ENCODE peak calls at places on chromosomes 11 and 22, in nine cellular contexts. One of them, this sample, is unnamed. For H3K27me3, the result is how much of the 10 kb centered on the place peaks cover.

GRCh38 chr11:4713241-4713640 is 8.7 kb downstream of the MMP26 start:
- DNase-seq in GM23338: no peak
- DNase-seq in lower lobe of right lung: no peak
- DNase-seq in SK-N-SH: no peak
- DNase-seq in transverse colon: no peak
- DNase-seq in cardiac muscle cell: no peak
- DNase-seq in upper lobe of right lung: no peak
- DNase-seq in GM23248: peak
- DNase-seq in left ventricle myocardium inferior: no peak
- DNase-seq in this sample: no peak

GRCh38 chr11:81237139-81237538 is 1496.5 kb downstream of the FAM181B start:
- DNase-seq in GM23338: peak
- DNase-seq in lower lobe of right lung: no peak
- DNase-seq in SK-N-SH: peak
- DNase-seq in transverse colon: no peak
- DNase-seq in cardiac muscle cell: peak
- DNase-seq in upper lobe of right lung: no peak
- DNase-seq in GM23248: peak
- DNase-seq in left ventricle myocardium inferior: no peak
- DNase-seq in this sample: peak

GRCh38 chr11:69463181-69463891 is 18.1 kb upstream of the LINC01488 start:
- DNase-seq in GM23338: peak
- DNase-seq in lower lobe of right lung: peak
- DNase-seq in SK-N-SH: peak
- DNase-seq in transverse colon: no peak
- DNase-seq in cardiac muscle cell: no peak
- DNase-seq in upper lobe of right lung: no peak
- DNase-seq in GM23248: peak
- DNase-seq in left ventricle myocardium inferior: peak
- DNase-seq in this sample: peak

GRCh38 chr22:38849816-38850215 is 6.0 kb upstream of the NPTXR start:
- DNase-seq in GM23338: no peak
- DNase-seq in lower lobe of right lung: no peak
- DNase-seq in SK-N-SH: no peak
- DNase-seq in transverse colon: no peak
- DNase-seq in cardiac muscle cell: no peak
- DNase-seq in upper lobe of right lung: no peak
- DNase-seq in GM23248: no peak
- DNase-seq in left ventricle myocardium inferior: no peak
- DNase-seq in this sample: no peak

GRCh38 chr11:43987384-43988039 is 45.1 kb downstream of the C11orf96 start:
- DNase-seq in GM23338: no peak
- DNase-seq in lower lobe of right lung: peak
- DNase-seq in SK-N-SH: peak
- DNase-seq in transverse colon: peak
- DNase-seq in cardiac muscle cell: no peak
- DNase-seq in upper lobe of right lung: peak
- DNase-seq in GM23248: peak
- DNase-seq in left ventricle myocardium inferior: peak
- DNase-seq in this sample: peak

GRCh38 chr22:38353701-38354100 is 36.5 kb upstream of the CSNK1E start:
- DNase-seq in GM23338: peak
- DNase-seq in lower lobe of right lung: no peak
- DNase-seq in SK-N-SH: no peak
- DNase-seq in transverse colon: no peak
- DNase-seq in cardiac muscle cell: peak
- DNase-seq in upper lobe of right lung: no peak
- DNase-seq in GM23248: no peak
- DNase-seq in left ventricle myocardium inferior: no peak
- DNase-seq in this sample: no peak

GRCh38 chr11:76803811-76804600 is 20.9 kb downstream of the TSKU start:
- DNase-seq in GM23338: no peak
- DNase-seq in lower lobe of right lung: peak
- DNase-seq in SK-N-SH: no peak
- DNase-seq in transverse colon: no peak
- DNase-seq in cardiac muscle cell: no peak
- DNase-seq in upper lobe of right lung: peak
- DNase-seq in GM23248: peak
- DNase-seq in left ventricle myocardium inferior: no peak
- DNase-seq in this sample: no peak

GRCh38 chr22:30868663-30869385 is 99.8 kb downstream of the MORC2 start:
- DNase-seq in GM23338: no peak
- DNase-seq in lower lobe of right lung: peak
- DNase-seq in SK-N-SH: peak
- DNase-seq in transverse colon: peak
- DNase-seq in cardiac muscle cell: no peak
- DNase-seq in upper lobe of right lung: peak
- DNase-seq in GM23248: peak
- DNase-seq in left ventricle myocardium inferior: no peak
- DNase-seq in this sample: no peak

GRCh38 chr22:43356881-43357280 is 13.7 kb upstream of the SCUBE1 start:
- DNase-seq in GM23338: no peak
- DNase-seq in lower lobe of right lung: no peak
- DNase-seq in SK-N-SH: no peak
- DNase-seq in transverse colon: no peak
- DNase-seq in cardiac muscle cell: peak
- DNase-seq in upper lobe of right lung: no peak
- DNase-seq in GM23248: no peak
- DNase-seq in left ventricle myocardium inferior: no peak
- DNase-seq in this sample: no peak

GRCh38 chr11:44277097-44278090 is 32.5 kb downstream of the ALX4 start:
- DNase-seq in GM23338: no peak
- DNase-seq in lower lobe of right lung: no peak
- DNase-seq in SK-N-SH: no peak
- DNase-seq in transverse colon: no peak
- DNase-seq in cardiac muscle cell: no peak
- DNase-seq in upper lobe of right lung: peak
- DNase-seq in GM23248: no peak
- DNase-seq in left ventricle myocardium inferior: no peak
- DNase-seq in this sample: no peak

GRCh38 chr11:126619516-126619915 is 264.0 kb downstream of the ST3GAL4 start:
- DNase-seq in GM23338: no peak
- DNase-seq in lower lobe of right lung: no peak
- DNase-seq in SK-N-SH: no peak
- DNase-seq in transverse colon: no peak
- DNase-seq in cardiac muscle cell: no peak
- DNase-seq in upper lobe of right lung: no peak
- DNase-seq in GM23248: no peak
- DNase-seq in left ventricle myocardium inferior: no peak
- DNase-seq in this sample: peak

GRCh38 chr11:117586392-117586791 is 210.6 kb downstream of the DSCAML1 start:
- DNase-seq in GM23338: no peak
- DNase-seq in lower lobe of right lung: no peak
- DNase-seq in SK-N-SH: no peak
- DNase-seq in transverse colon: no peak
- DNase-seq in cardiac muscle cell: no peak
- DNase-seq in upper lobe of right lung: no peak
- DNase-seq in GM23248: no peak
- DNase-seq in left ventricle myocardium inferior: no peak
- DNase-seq in this sample: no peak

GRCh38 chr22:23072035-23072910 is 2.0 kb downstream of the GNAZ start:
- DNase-seq in GM23338: no peak
- DNase-seq in lower lobe of right lung: peak
- DNase-seq in SK-N-SH: no peak
- DNase-seq in transverse colon: no peak
- DNase-seq in cardiac muscle cell: no peak
- DNase-seq in upper lobe of right lung: peak
- DNase-seq in GM23248: peak
- DNase-seq in left ventricle myocardium inferior: peak
- DNase-seq in this sample: no peak

GRCh38 chr11:9150501-9150900 is 59.1 kb upstream of the SCUBE2 start:
- DNase-seq in GM23338: no peak
- DNase-seq in lower lobe of right lung: no peak
- DNase-seq in SK-N-SH: no peak
- DNase-seq in transverse colon: no peak
- DNase-seq in cardiac muscle cell: no peak
- DNase-seq in upper lobe of right lung: no peak
- DNase-seq in GM23248: peak
- DNase-seq in left ventricle myocardium inferior: no peak
- DNase-seq in this sample: no peak

GRCh38 chr11:12502041-12502440 is 124.7 kb downstream of the PARVA start:
- DNase-seq in GM23338: no peak
- DNase-seq in lower lobe of right lung: no peak
- DNase-seq in SK-N-SH: no peak
- DNase-seq in transverse colon: no peak
- DNase-seq in cardiac muscle cell: no peak
- DNase-seq in upper lobe of right lung: no peak
- DNase-seq in GM23248: peak
- DNase-seq in left ventricle myocardium inferior: no peak
- DNase-seq in this sample: no peak

DNA sequence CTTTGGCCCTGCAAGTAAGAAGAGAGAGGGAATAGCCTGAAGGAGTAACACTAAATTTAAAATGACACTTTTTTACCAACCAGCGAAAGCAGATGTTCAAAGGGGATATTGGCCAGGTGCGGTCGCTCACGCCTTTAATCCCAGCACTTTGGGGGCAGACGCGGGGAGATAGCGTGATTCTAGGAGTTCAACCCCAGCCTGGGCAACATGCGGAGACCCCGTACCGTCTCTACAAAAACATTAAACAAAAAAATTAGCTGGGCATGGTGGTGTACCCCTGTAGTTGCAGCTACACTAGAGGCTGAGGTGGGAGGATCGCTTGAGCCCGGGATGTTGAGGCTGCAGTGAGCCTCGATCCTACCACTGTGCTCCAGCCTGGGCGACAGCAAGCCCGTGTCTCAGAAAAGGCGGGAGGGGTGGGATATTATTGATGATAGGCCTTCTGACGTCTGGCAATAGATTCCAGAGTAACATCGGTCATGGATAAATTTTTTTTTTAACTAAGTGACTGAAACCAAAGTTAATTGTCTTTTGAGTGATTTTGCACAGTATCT is 1.1 kb upstream of the RAB30 start:
- DNase-seq in GM23338: peak
- DNase-seq in lower lobe of right lung: no peak
- DNase-seq in SK-N-SH: no peak
- DNase-seq in transverse colon: no peak
- DNase-seq in cardiac muscle cell: no peak
- DNase-seq in upper lobe of right lung: no peak
- DNase-seq in GM23248: peak
- DNase-seq in left ventricle myocardium inferior: no peak
- DNase-seq in this sample: no peak
- H3K4me3 ChIP-seq in GM23338: peak
- H3K4me3 ChIP-seq in lower lobe of right lung: peak
- H3K4me3 ChIP-seq in SK-N-SH: peak
- H3K4me3 ChIP-seq in transverse colon: peak
- H3K4me3 ChIP-seq in cardiac muscle cell: peak
- H3K4me3 ChIP-seq in upper lobe of right lung: peak
- H3K4me3 ChIP-seq in GM23248: peak
- H3K4me3 ChIP-seq in left ventricle myocardium inferior: peak
- H3K4me3 ChIP-seq in this sample: peak

GRCh38 chr11:20609727-20610707 is 10.6 kb downstream of the SLC6A5 start:
- DNase-seq in GM23338: peak
- DNase-seq in lower lobe of right lung: peak
- DNase-seq in SK-N-SH: peak
- DNase-seq in transverse colon: peak
- DNase-seq in cardiac muscle cell: peak
- DNase-seq in upper lobe of right lung: peak
- DNase-seq in GM23248: peak
- DNase-seq in left ventricle myocardium inferior: peak
- DNase-seq in this sample: peak
- H3K27me3 ChIP-seq in GM23338: under half
- H3K27me3 ChIP-seq in lower lobe of right lung: half or more
- H3K27me3 ChIP-seq in SK-N-SH: under half
- H3K27me3 ChIP-seq in transverse colon: half or more
- H3K27me3 ChIP-seq in cardiac muscle cell: half or more
- H3K27me3 ChIP-seq in upper lobe of right lung: half or more
- H3K27me3 ChIP-seq in GM23248: under half
- H3K27me3 ChIP-seq in left ventricle myocardium inferior: half or more
- H3K27me3 ChIP-seq in this sample: under half

DNA sequence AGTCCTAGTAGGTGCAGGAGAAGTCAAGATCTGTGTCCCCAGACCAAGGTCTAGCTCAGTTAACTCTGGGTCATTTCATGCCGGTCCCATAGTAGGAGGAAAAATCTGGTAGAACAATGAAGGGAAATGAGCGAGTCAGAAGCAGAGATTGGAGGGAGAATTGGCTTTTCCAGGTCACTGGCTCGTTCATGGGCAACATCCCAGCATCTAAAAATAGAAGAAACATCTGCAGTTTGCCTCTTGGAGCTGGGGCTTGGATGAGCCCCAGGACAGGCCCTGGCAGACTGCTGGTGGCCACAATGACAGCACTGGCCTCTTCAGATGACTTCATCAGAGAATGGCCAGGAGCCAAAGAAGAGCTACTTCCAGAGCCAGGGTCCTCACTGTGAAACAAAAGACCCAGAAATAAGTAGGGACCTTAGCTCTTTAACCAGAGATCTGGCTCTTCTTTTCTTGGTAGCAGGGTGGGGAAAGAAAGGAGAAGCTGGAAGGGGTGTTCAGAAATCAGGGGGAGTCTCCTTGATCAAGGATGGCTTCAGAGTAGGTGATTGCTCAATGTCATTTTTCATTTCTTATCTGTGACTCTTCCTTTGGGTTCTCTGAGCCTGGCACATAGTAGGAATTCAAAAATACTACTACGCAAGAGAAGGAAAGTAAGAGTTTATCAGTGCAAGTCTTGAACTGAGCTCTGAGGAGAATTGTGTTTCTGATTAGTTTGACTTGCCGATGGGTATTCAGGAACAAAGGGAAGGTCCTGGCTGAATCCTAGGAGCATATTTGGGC is 102.6 kb downstream of the TMPRSS5 start:
- DNase-seq in GM23338: no peak
- DNase-seq in lower lobe of right lung: no peak
- DNase-seq in SK-N-SH: no peak
- DNase-seq in transverse colon: no peak
- DNase-seq in cardiac muscle cell: no peak
- DNase-seq in upper lobe of right lung: no peak
- DNase-seq in GM23248: peak
- DNase-seq in left ventricle myocardium inferior: peak
- DNase-seq in this sample: peak
- H3K27ac ChIP-seq in GM23338: no peak
- H3K27ac ChIP-seq in lower lobe of right lung: no peak
- H3K27ac ChIP-seq in SK-N-SH: no peak
- H3K27ac ChIP-seq in transverse colon: no peak
- H3K27ac ChIP-seq in cardiac muscle cell: no peak
- H3K27ac ChIP-seq in upper lobe of right lung: no peak
- H3K27ac ChIP-seq in GM23248: no peak
- H3K27ac ChIP-seq in left ventricle myocardium inferior: peak
- H3K27ac ChIP-seq in this sample: no peak

DNA sequence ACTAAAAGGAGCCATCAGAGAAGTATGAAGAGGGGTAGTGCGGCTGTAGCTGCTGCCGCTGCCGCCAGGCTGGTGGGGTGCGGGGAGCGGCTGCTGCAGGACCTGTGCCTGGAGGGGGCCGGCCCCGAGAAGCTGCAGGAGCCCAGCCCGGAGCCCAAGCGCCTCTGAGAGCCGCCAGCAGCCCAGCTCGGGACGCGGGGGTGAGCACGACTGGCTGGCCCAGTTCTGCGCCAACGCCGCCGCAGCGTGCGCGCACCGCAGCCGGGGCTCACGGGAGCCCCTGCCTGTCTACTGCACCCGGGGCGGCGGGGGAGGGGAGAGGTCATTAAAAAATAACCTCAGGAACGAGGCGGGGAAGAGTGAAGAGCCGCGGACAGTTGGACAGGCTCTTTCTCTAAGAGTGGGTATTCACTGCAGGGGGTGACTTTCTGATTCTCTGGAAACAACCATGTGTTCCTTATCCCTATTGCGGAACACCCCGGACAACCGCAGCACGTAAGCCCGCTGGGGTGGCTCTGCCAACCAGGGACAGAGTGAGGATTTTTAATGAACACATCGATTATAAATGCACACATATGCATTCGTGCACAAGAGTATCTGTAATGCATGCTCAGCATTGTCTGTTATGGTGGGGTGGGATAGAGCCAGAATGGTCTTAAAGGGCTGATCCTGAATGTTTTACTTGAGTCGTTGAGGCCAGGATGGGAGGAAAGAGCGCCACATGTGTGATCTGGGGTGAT is 459 bp downstream of the GAS2 start:
- DNase-seq in GM23338: peak
- DNase-seq in lower lobe of right lung: peak
- DNase-seq in SK-N-SH: peak
- DNase-seq in transverse colon: peak
- DNase-seq in cardiac muscle cell: peak
- DNase-seq in upper lobe of right lung: peak
- DNase-seq in GM23248: peak
- DNase-seq in left ventricle myocardium inferior: peak
- DNase-seq in this sample: peak
- H3K4me3 ChIP-seq in GM23338: peak
- H3K4me3 ChIP-seq in lower lobe of right lung: peak
- H3K4me3 ChIP-seq in SK-N-SH: peak
- H3K4me3 ChIP-seq in transverse colon: peak
- H3K4me3 ChIP-seq in cardiac muscle cell: peak
- H3K4me3 ChIP-seq in upper lobe of right lung: peak
- H3K4me3 ChIP-seq in GM23248: peak
- H3K4me3 ChIP-seq in left ventricle myocardium inferior: peak
- H3K4me3 ChIP-seq in this sample: peak

This sample was measured in SJCRH30.